ENCODE peak calls at places on chromosomes 12 and 14, in seven cellular contexts. M, T, E, C, B, Q and L are unnamed samples.

GRCh38 chr12:92585106-92585775 is 117.5 kb upstream of the PLEKHG7 start:
- DNase-seq in C (no peak), M (no peak), Q (no peak), E (no peak), T (no peak), B (no peak), L (no peak)

GRCh38 chr12:52876371-52876770 is 27.6 kb upstream of the KRT78 start:
- DNase-seq in T (peak), Q (peak), E (no peak), M (peak), B (peak), C (no peak), L (no peak)

GRCh38 chr12:27297576-27297975 is 35.1 kb upstream of the BMAL2 start:
- DNase-seq in M (no peak), E (no peak), Q (no peak), T (no peak), C (no peak), B (no peak), L (no peak)

GRCh38 chr14:89454971-89455370 is 37.9 kb upstream of the FOXN3 start:
- DNase-seq in B (no peak), M (no peak), C (no peak), Q (no peak), T (no peak), E (no peak), L (no peak)

GRCh38 chr14:52220924-52221802 is 46.3 kb upstream of the PTGDR start:
- DNase-seq in E (no peak), Q (no peak), C (no peak), M (no peak), B (no peak), T (no peak), L (no peak)

GRCh38 chr14:105268736-105269354 is 20.5 kb downstream of the BTBD6 start:
- DNase-seq in Q (no peak), E (no peak), B (no peak), T (no peak), C (no peak), M (no peak), L (no peak)

GRCh38 chr12:59005195-59005961 is 85.1 kb upstream of the LRIG3 start:
- DNase-seq in E (no peak), T (no peak), C (no peak), B (no peak), M (no peak), Q (peak), L (no peak)

GRCh38 chr14:55773984-55774581 is 194.1 kb downstream of the KTN1 start:
- DNase-seq in B (no peak), Q (no peak), E (no peak), T (no peak), M (no peak), C (no peak), L (no peak)

GRCh38 chr14:32625211-32625610 is 296.1 kb downstream of the AKAP6 start:
- DNase-seq in C (no peak), E (no peak), T (no peak), Q (no peak), B (no peak), M (no peak), L (no peak)

GRCh38 chr14:79552778-79553177 is 658.5 kb downstream of the DIO2 start:
- DNase-seq in C (peak), B (no peak), T (no peak), M (no peak), E (peak), Q (no peak), L (no peak)

GRCh38 chr12:46071769-46072624 is 81.6 kb upstream of the SCAF11 start:
- DNase-seq in T (peak), M (peak), B (peak), C (peak), Q (peak), E (peak), L (peak)

GRCh38 chr12:129844662-129845061 is 59.2 kb downstream of the TMEM132D start:
- DNase-seq in Q (no peak), C (no peak), T (peak), B (no peak), E (no peak), M (no peak), L (no peak)

GRCh38 chr12:115456946-115457689 is 773.1 kb upstream of the TBX3 start:
- DNase-seq in C (peak), M (no peak), T (peak), E (peak), Q (no peak), B (peak), L (no peak)

GRCh38 chr14:77562681-77563080 is 53.8 kb downstream of the SPTLC2 start:
- DNase-seq in Q (no peak), C (no peak), T (no peak), B (no peak), M (no peak), E (no peak), L (no peak)

GRCh38 chr12:94704452-94704871 is 54.1 kb upstream of the TMCC3 start:
- DNase-seq in Q (no peak), T (peak), B (peak), M (no peak), E (no peak), C (no peak), L (peak)

GRCh38 chr12:52372216-52373154 is 5.2 kb upstream of the KRT85 start:
- DNase-seq in M (peak), C (peak), E (peak), Q (peak), T (peak), B (peak), L (peak)

GRCh38 chr12:2648406-2648805 is 146.4 kb upstream of the FKBP4 start:
- DNase-seq in E (peak), C (no peak), T (no peak), B (no peak), Q (no peak), M (no peak), L (no peak)

GRCh38 chr14:85688024-85688423 is 158.1 kb downstream of the FLRT2 start:
- DNase-seq in C (no peak), M (no peak), Q (no peak), E (no peak), T (peak), B (no peak), L (no peak)

GRCh38 chr12:106345739-106346138 is 11.8 kb upstream of the POLR3B start:
- DNase-seq in M (peak), C (peak), E (peak), Q (peak), T (peak), B (peak), L (peak)

GRCh38 chr12:94504386-94504785 is 44.7 kb upstream of the CEP83 start:
- DNase-seq in Q (no peak), E (no peak), T (no peak), C (no peak), M (no peak), B (peak), L (no peak)

GRCh38 chr14:89232366-89233070 is 184.5 kb downstream of the FOXN3 start:
- DNase-seq in M (no peak), B (no peak), E (no peak), T (no peak), C (peak), Q (no peak), L (no peak)

GRCh38 chr12:94320109-94320508 is 139.6 kb downstream of the CEP83 start:
- DNase-seq in M (no peak), C (no peak), T (no peak), B (no peak), E (no peak), Q (no peak), L (no peak)

GRCh38 chr12:104725610-104726009 is 232.5 kb downstream of the SLC41A2 start:
- DNase-seq in M (no peak), E (no peak), Q (no peak), C (no peak), B (no peak), T (no peak), L (no peak)

GRCh38 chr14:68145539-68145938 is 326.0 kb downstream of the RAD51B start:
- DNase-seq in Q (no peak), M (no peak), E (no peak), B (no peak), T (no peak), C (no peak), L (no peak)

GRCh38 chr14:92511472-92512247 is 1.9 kb upstream of the RIN3 start:
- DNase-seq in M (peak), E (no peak), Q (no peak), B (peak), T (peak), C (no peak), L (peak)

GRCh38 chr12:117038023-117038680 is 61.1 kb downstream of the TESC start:
- DNase-seq in B (no peak), C (no peak), E (no peak), M (no peak), T (no peak), Q (no peak), L (no peak)

GRCh38 chr12:25771062-25771461 is 187.4 kb upstream of the RASSF8 start:
- DNase-seq in T (peak), E (no peak), Q (no peak), M (no peak), C (no peak), B (peak), L (no peak)

GRCh38 chr12:7374423-7375144 is 69.4 kb downstream of the CD163L1 start:
- DNase-seq in T (peak), E (peak), C (peak), Q (no peak), M (peak), B (peak), L (peak)

GRCh38 chr12:53074290-53074998 is 4.7 kb downstream of the SPRYD3 start:
- DNase-seq in C (no peak), T (no peak), B (no peak), E (no peak), M (no peak), Q (no peak), L (no peak)

GRCh38 chr14:70954068-70954467 is 46.8 kb downstream of the PCNX1 start:
- DNase-seq in M (no peak), E (no peak), B (no peak), C (no peak), Q (no peak), T (no peak), L (no peak)

GRCh38 chr14:70952485-70952884 is 45.2 kb downstream of the PCNX1 start:
- DNase-seq in E (no peak), C (no peak), M (no peak), Q (no peak), B (no peak), T (no peak), L (no peak)

GRCh38 chr14:70955543-70956480 is 48.6 kb downstream of the PCNX1 start:
- DNase-seq in T (peak), E (no peak), C (peak), M (no peak), Q (no peak), B (no peak), L (peak)

GRCh38 chr14:70956511-70956910 is 49.3 kb downstream of the PCNX1 start:
- DNase-seq in M (no peak), T (no peak), E (no peak), B (no peak), Q (no peak), C (no peak), L (no peak)

DNA sequence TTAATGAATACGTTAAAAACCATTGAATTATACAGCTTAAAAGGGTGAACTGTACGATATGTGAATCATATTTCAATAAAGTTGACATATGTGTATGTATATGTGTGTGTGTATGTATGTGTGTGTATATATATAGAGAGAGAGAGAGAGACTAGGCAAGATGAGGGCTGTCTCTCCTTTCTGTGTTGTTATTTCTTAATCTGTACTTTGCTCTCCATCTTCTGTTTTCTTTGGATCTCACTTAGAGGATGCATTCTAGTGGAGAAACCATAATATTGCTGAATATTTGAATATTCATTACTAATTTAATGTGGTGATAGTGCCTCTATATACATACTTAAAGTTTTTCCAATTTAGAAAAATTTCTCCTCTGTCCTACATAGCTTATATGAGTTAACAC is 50.5 kb downstream of the PCNX1 start:
- DNase-seq in Q (no peak), T (no peak), M (no peak), E (no peak), C (no peak), B (no peak), L (no peak)
- TF ChIP-seq CTCF in Q (no peak), T (no peak), M (no peak), E (no peak), C (no peak), B (no peak), L (no peak)

DNA sequence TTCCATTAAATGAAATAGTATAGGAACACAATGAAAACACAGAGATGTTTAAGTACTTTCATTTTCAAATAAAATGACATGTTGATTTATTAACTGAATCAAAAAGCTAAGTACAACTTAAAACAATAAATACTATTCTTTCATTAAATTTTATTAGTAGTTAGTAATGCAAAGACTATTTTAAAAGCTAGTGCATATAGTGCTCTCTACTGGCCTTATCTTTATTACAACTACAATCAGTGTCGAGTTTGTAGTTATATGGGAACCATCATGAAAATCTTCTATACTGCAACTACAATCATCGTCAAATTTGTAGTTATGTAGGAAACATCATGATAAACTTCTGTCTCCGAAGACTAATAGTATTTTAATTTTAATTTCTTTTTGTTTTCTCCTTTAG is 8.9 kb upstream of the LIN7A start:
- DNase-seq in M (no peak), E (no peak), Q (no peak), B (no peak), T (no peak), C (no peak), L (no peak)
- TF ChIP-seq CTCF in M (no peak), E (no peak), Q (no peak), B (peak), T (peak), C (no peak), L (no peak)

DNA sequence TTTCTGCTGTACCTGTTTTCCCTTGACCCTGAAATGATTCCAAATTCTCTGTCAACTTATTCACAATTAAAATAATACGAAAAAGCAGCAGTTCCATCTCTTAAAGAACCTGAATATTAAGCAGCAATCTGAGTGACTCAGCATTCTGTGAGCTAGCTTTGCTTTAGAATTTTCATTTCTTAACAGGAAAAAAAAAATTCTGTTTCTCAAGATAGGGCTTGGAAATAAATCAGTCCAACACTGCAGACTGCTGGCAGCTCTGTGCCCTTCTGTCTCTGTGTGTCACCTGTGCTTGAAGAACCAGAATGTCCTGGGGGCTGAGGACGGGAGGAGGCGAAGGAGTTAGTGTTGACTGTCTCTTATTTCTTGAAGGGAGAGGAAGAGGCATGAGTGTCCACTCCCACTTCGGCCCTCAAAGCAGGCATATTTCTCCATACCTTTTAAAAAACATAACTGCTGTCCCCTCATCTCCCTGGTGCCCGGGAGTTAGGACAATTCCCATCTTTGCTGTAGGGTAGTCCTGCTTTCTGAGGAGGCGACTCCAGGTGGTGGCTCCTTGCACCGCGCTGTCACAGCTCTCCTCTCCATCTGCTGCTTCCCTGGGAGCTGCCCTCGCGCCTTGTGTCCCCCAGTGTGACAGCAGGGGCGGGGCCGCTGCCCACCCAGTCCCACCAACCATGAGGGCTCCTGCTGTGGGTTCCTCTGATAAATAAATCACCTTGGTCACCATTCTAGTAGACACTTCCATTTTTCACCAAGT is 203.1 kb downstream of the CALM1 start:
- DNase-seq in C (peak), M (no peak), T (peak), Q (no peak), E (no peak), B (peak), L (peak)
- TF ChIP-seq CTCF in C (peak), M (no peak), T (no peak), Q (no peak), E (no peak), B (peak), L (no peak)

GRCh38 chr12:47801170-47801903 is 18.4 kb downstream of the HDAC7 start:
- DNase-seq in M (no peak), Q (no peak), C (no peak), T (no peak), B (no peak), E (no peak), L (no peak)
- TF ChIP-seq CTCF in M (no peak), Q (no peak), C (peak), T (no peak), B (peak), E (no peak), L (no peak)